ENCODE peak calls at places on chromosomes 5 and 9, in eight cellular contexts. F is CD8-positive, alpha-beta T cell; V is adrenal gland; M is mesenchymal stem cell; P is pancreas; L is neural progenitor cell; E is stomach; G is HCT116. C is an unnamed sample. For H3K9me3, the result is how much of the 10 kb centered on the place peaks cover.

GRCh38 chr9:99105152-99106043 is 485 bp downstream of the TGFBR1 start:
- DNase-seq in F (peak), V (peak), M (peak), P (peak), L (peak), E (peak), G (no peak), C (peak)

GRCh38 chr5:13692172-13692571 is 252.3 kb downstream of the DNAH5 start:
- DNase-seq in F (no peak), V (no peak), M (no peak), P (no peak), L (no peak), E (no peak), G (no peak), C (no peak)

GRCh38 chr5:135544666-135545045 is 8.9 kb upstream of the NEUROG1 start:
- DNase-seq in F (no peak), V (no peak), M (no peak), P (no peak), L (peak), E (no peak), G (no peak), C (no peak)

GRCh38 chr5:115842089-115842881 is 550 bp downstream of the AP3S1 start:
- DNase-seq in F (peak), V (no peak), M (peak), P (no peak), L (peak), E (no peak), G (peak), C (no peak)

GRCh38 chr5:55324815-55325418 is 17.1 kb downstream of the MTREX start:
- DNase-seq in F (no peak), V (no peak), M (peak), P (no peak), L (peak), E (no peak), G (peak), C (no peak)

GRCh38 chr5:67031689-67032088 is 164.9 kb downstream of the CD180 start:
- DNase-seq in F (no peak), V (no peak), M (no peak), P (no peak), L (no peak), E (no peak), G (no peak), C (no peak)

GRCh38 chr9:115393976-115394775 is 276.2 kb upstream of the TNC start:
- DNase-seq in F (no peak), V (no peak), M (no peak), P (no peak), L (no peak), E (no peak), G (no peak), C (no peak)

GRCh38 chr5:171641891-171642290 is 143.7 kb upstream of the SMIM23 start:
- DNase-seq in F (no peak), V (no peak), M (no peak), P (no peak), L (no peak), E (no peak), G (no peak), C (no peak)

GRCh38 chr5:115360036-115360685 is 63.7 kb upstream of the CCDC112 start:
- DNase-seq in F (no peak), V (no peak), M (peak), P (no peak), L (peak), E (no peak), G (no peak), C (no peak)

GRCh38 chr5:33854733-33855151 is 37.0 kb downstream of the ADAMTS12 start:
- DNase-seq in F (no peak), V (no peak), M (peak), P (no peak), L (peak), E (no peak), G (no peak), C (no peak)

GRCh38 chr9:108662090-108662875 is 193.5 kb downstream of the ACTL7B start:
- DNase-seq in F (no peak), V (no peak), M (no peak), P (no peak), L (no peak), E (no peak), G (no peak), C (no peak)

GRCh38 chr5:59246470-59247250 is 646.9 kb downstream of the PDE4D start:
- DNase-seq in F (no peak), V (no peak), M (no peak), P (no peak), L (no peak), E (no peak), G (no peak), C (no peak)

GRCh38 chr9:8366161-8366926 is 566.8 kb upstream of the DMAC1 start:
- DNase-seq in F (no peak), V (peak), M (no peak), P (no peak), L (no peak), E (no peak), G (no peak), C (no peak)

GRCh38 chr9:130189840-130190239 is 17.6 kb downstream of the NCS1 start:
- DNase-seq in F (no peak), V (no peak), M (peak), P (no peak), L (no peak), E (no peak), G (no peak), C (no peak)
- H3K9me3 ChIP-seq in F (under half), V (under half), M (under half), P (under half), L (under half), E (under half), G (under half), C (under half)

GRCh38 chr5:178529080-178529479 is 61.1 kb downstream of the COL23A1 start:
- DNase-seq in F (no peak), V (no peak), M (no peak), P (no peak), L (no peak), E (no peak), G (no peak), C (no peak)
- H3K9me3 ChIP-seq in F (under half), V (under half), M (under half), P (under half), L (under half), E (under half), G (under half), C (under half)

GRCh38 chr5:178777557-178777956 is 47.1 kb upstream of the ZNF354A start:
- DNase-seq in F (no peak), V (no peak), M (no peak), P (no peak), L (no peak), E (no peak), G (no peak), C (no peak)
- H3K9me3 ChIP-seq in F (under half), V (under half), M (under half), P (under half), L (under half), E (under half), G (under half), C (under half)

GRCh38 chr9:96818535-96818934 is 35.8 kb downstream of the ZNF782 start:
- DNase-seq in F (no peak), V (no peak), M (peak), P (no peak), L (no peak), E (no peak), G (no peak), C (no peak)
- H3K9me3 ChIP-seq in F (under half), V (half or more), M (half or more), P (under half), L (half or more), E (half or more), G (under half), C (half or more)

DNA sequence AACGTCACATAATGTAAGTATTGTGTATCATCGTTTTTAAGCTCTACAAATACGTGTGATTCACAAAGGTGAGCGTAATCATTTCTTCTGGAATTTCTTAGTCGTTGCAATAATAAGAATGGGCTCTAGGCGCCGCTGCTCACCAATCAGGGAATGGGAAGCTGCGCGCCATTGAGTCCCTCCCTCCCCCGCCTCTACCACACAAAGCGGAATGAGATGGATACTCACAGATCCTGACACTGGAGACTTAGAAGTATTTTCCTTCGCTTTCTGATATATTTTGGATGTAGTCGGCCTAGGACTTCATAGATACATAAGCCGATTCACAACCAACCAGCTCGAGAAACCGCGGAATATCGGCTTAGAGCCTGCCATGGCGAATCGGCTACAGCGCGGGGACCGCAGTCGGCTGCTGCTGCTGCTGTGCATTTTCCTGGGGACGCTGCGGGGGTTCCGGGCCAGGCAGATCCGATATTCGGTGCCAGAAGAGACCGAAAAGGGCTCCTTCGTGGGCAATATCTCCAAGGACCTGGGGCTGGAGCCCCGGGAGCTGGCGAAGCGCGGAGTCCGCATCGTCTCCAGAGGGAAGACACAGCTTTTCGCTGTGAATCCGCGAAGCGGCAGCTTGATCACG is at the start of gene PCDHGA11:
- DNase-seq in F (no peak), V (no peak), M (peak), P (no peak), L (peak), E (no peak), G (peak), C (no peak)
- H3K9me3 ChIP-seq in F (under half), V (under half), M (under half), P (under half), L (half or more), E (half or more), G (under half), C (under half)

GRCh38 chr5:77627869-77628674 is 10.4 kb downstream of the OTP start:
- DNase-seq in F (no peak), V (no peak), M (no peak), P (no peak), L (peak), E (no peak), G (no peak), C (no peak)
- H3K9me3 ChIP-seq in F (under half), V (under half), M (under half), P (under half), L (under half), E (under half), G (under half), C (under half)

DNA sequence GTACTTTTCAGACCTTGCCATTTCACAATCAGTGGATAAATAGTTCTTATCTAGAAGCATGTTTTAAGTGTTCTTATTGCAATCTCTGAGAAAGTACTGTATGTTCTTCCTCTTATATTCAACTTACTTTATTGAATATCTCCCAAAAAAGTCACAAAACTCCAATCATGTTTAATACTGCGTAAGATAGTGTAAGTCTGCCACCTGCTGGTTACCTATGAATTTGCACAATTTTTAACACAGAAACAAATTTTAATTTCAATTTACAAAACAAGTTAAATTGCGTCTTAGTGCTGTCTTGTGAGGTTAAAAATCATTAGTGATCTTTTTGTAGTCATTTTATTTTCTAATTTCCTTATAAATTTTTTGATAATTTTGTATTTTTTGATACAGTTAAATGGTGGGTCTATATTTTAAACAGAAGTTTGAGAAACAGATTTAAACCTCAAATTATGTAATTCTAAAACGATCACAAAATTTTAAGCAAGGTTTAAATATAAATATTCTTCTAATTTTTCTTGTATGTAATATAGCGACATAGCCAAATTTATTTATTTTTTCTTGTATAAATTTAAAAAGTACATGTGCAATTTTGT is 115.8 kb downstream of the EMB start:
- DNase-seq in F (peak), V (no peak), M (peak), P (no peak), L (peak), E (no peak), G (peak), C (no peak)
- H3K9me3 ChIP-seq in F (under half), V (under half), M (under half), P (under half), L (under half), E (under half), G (under half), C (under half)

DNA sequence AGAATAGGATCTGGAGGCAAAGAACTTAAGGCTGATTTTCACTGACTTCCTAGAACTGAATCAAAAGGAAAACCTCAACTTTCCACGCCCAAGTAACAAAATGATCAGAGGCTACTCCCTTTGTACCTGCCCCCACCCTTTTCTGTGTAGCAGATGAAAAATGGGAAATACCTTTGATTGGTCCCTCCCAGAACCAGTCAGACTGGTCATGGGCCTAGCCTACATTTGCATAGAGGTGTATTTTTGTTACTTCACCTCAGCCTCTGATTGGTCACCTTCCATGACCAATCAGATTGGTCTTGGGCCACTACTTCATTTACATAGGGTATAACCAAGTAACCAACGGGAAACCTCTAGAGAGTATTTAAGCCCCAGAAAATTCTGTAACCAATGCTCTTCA is 1553.5 kb upstream of the C9orf72 start:
- DNase-seq in F (no peak), V (no peak), M (no peak), P (no peak), L (no peak), E (no peak), G (no peak), C (no peak)
- H3K9me3 ChIP-seq in F (under half), V (under half), M (under half), P (under half), L (under half), E (under half), G (under half), C (under half)

GRCh38 chr9:107518037-107518786 is 28.6 kb upstream of the KLF4 start:
- DNase-seq in F (no peak), V (no peak), M (no peak), P (no peak), L (no peak), E (no peak), G (no peak), C (no peak)
- H3K9me3 ChIP-seq in F (under half), V (under half), M (under half), P (under half), L (under half), E (under half), G (under half), C (under half)

GRCh38 chr9:135002336-135002735 is 84.6 kb upstream of the FCN1 start:
- DNase-seq in F (no peak), V (no peak), M (no peak), P (no peak), L (no peak), E (no peak), G (no peak), C (no peak)
- H3K9me3 ChIP-seq in F (under half), V (under half), M (under half), P (under half), L (under half), E (under half), G (under half), C (under half)